ENCODE peak calls at places on chromosomes 16 and 17, in six cellular contexts. R is cardiac muscle cell, U is fibroblast of lung, O is body of pancreas, P is esophagus muscularis mucosa, Z is kidney epithelial cell. L is an unnamed sample.

GRCh38 chr17:57940653-57941329 is 14.4 kb downstream of the CUEDC1 start:
- DNase-seq in R (no peak), U (no peak), O (peak; percentile 38), P (no peak), Z (no peak), L (peak; percentile 71)

GRCh38 chr17:75048396-75048933 is 1.4 kb downstream of the KCTD2 start:
- DNase-seq in R (no peak), U (peak; percentile 38), O (peak; percentile 72), P (no peak), Z (no peak), L (no peak)

GRCh38 chr16:84513111-84514065 is 8.9 kb upstream of the MEAK7 start:
- DNase-seq in R (no peak), U (peak; percentile 96), O (no peak), P (no peak), Z (no peak), L (peak; percentile 55)

GRCh38 chr17:44084131-44084538 is 13.6 kb downstream of the G6PC3 start:
- DNase-seq in R (no peak), U (no peak), O (peak; percentile 31), P (no peak), Z (no peak), L (no peak)

GRCh38 chr17:41338961-41339485 is 11.6 kb downstream of the KRT33A start:
- DNase-seq in R (no peak), U (no peak), O (no peak), P (peak; percentile 84), Z (no peak), L (no peak)

GRCh38 chr17:82893779-82894178 is 54.0 kb upstream of the ZNF750 start:
- DNase-seq in R (no peak), U (no peak), O (no peak), P (no peak), Z (no peak), L (no peak)

GRCh38 chr16:80166082-80166481 is 374.7 kb upstream of the DYNLRB2 start:
- DNase-seq in R (no peak), U (no peak), O (no peak), P (no peak), Z (no peak), L (no peak)

GRCh38 chr17:9291912-9292562 is 270.7 kb downstream of the NTN1 start:
- DNase-seq in R (peak; percentile 45), U (peak; percentile 16), O (peak; percentile 60), P (no peak), Z (no peak), L (no peak)

GRCh38 chr16:61289141-61289540 is 747.1 kb downstream of the CDH8 start:
- DNase-seq in R (no peak), U (no peak), O (no peak), P (no peak), Z (no peak), L (no peak)

GRCh38 chr16:84976644-84977400 is 34.5 kb downstream of the ZDHHC7 start:
- DNase-seq in R (no peak), U (no peak), O (peak; percentile 64), P (no peak), Z (no peak), L (no peak)

GRCh38 chr16:58413359-58413758 is 21.1 kb downstream of the GINS3 start:
- DNase-seq in R (no peak), U (no peak), O (no peak), P (no peak), Z (no peak), L (no peak)

GRCh38 chr16:19218581-19218980 is 50.5 kb downstream of the SYT17 start:
- DNase-seq in R (no peak), U (no peak), O (no peak), P (no peak), Z (no peak), L (no peak)

GRCh38 chr16:3890091-3890490 is 9.6 kb upstream of the CREBBP start:
- DNase-seq in R (no peak), U (no peak), O (no peak), P (no peak), Z (no peak), L (no peak)

GRCh38 chr16:3857189-3858013 is 23.1 kb downstream of the CREBBP start:
- DNase-seq in R (no peak), U (peak; percentile 36), O (no peak), P (no peak), Z (no peak), L (no peak)

GRCh38 chr17:17819561-17819995 is 17.2 kb downstream of the SREBF1 start:
- DNase-seq in R (no peak), U (peak; percentile 89), O (peak; percentile 70), P (no peak), Z (peak; percentile 81), L (peak; percentile 95)

GRCh38 chr17:17816831-17817551 is 19.8 kb downstream of the SREBF1 start:
- DNase-seq in R (no peak), U (no peak), O (no peak), P (no peak), Z (no peak), L (no peak)

GRCh38 chr17:17819111-17819510 is 17.7 kb downstream of the SREBF1 start:
- DNase-seq in R (no peak), U (no peak), O (no peak), P (no peak), Z (no peak), L (no peak)

GRCh38 chr17:17817552-17817947 is 19.2 kb downstream of the SREBF1 start:
- DNase-seq in R (no peak), U (no peak), O (no peak), P (no peak), Z (no peak), L (no peak)

GRCh38 chr17:17818088-17818526 is 18.7 kb downstream of the SREBF1 start:
- DNase-seq in R (peak; percentile 60), U (peak; percentile 36), O (no peak), P (no peak), Z (no peak), L (no peak)
- H3K36me3 ChIP-seq in R (no peaks in the 10 kb centered on the region), U (peaks cover 42% of the 10 kb centered on the region), O (no peaks in the 10 kb centered on the region), P (peaks cover 45% of the 10 kb centered on the region), Z (peaks cover 7% of the 10 kb centered on the region), L (peaks cover 47% of the 10 kb centered on the region)

GRCh38 chr17:17241656-17242055 is 4.7 kb upstream of the FLCN start:
- DNase-seq in R (no peak), U (no peak), O (no peak), P (no peak), Z (no peak), L (no peak)
- H3K36me3 ChIP-seq in R (peaks cover 9% of the 10 kb centered on the region), U (no peaks in the 10 kb centered on the region), O (no peaks in the 10 kb centered on the region), P (peaks cover 14% of the 10 kb centered on the region), Z (no peaks in the 10 kb centered on the region), L (peaks cover 9% of the 10 kb centered on the region)

DNA sequence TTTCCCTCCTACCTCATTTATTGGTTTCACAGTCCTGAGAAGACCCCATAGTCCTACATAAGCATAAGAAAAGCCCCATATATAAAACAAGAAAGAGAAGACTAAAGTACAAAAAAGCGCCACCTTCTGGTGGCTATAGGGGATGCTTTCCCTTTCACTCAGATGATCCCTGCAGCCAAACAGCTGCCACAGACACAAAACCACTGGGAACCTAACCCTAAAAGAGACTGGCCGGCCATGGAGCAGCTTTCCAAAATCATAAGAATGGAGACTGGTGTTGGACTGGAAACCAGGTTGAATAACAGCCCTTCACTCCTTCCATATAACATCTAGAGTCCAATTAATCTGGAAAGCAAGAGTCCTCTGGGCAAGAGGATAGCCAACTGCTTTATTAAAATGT is 11.4 kb downstream of the DYNC1LI2 start:
- DNase-seq in R (peak; percentile 67), U (no peak), O (peak; percentile 47), P (no peak), Z (no peak), L (no peak)
- H3K36me3 ChIP-seq in R (peaks cover 56% of the 10 kb centered on the region), U (peaks cover 18% of the 10 kb centered on the region), O (peaks cover 9% of the 10 kb centered on the region), P (peaks cover 76% of the 10 kb centered on the region), Z (peaks cover 3% of the 10 kb centered on the region), L (peaks cover 21% of the 10 kb centered on the region)

GRCh38 chr16:30079480-30079879 is 3.7 kb downstream of the PPP4C start:
- DNase-seq in R (no peak), U (no peak), O (no peak), P (no peak), Z (no peak), L (no peak)

GRCh38 chr16:30078744-30079143 is 3.0 kb downstream of the PPP4C start:
- DNase-seq in R (no peak), U (no peak), O (no peak), P (no peak), Z (no peak), L (no peak)

GRCh38 chr16:30077656-30078055 is 1.9 kb downstream of the PPP4C start:
- DNase-seq in R (no peak), U (peak; percentile 34), O (no peak), P (no peak), Z (no peak), L (no peak)

GRCh38 chr16:30076276-30076791 is 540 bp downstream of the PPP4C start:
- DNase-seq in R (peak; percentile 23), U (no peak), O (no peak), P (no peak), Z (no peak), L (no peak)

GRCh38 chr16:30075503-30076275 is at the start of gene PPP4C:
- DNase-seq in R (peak; percentile 96), U (peak; percentile 88), O (peak; percentile 93), P (peak; percentile 98), Z (peak; percentile 35), L (peak; percentile 84)
- H3K36me3 ChIP-seq in R (peaks cover 24% of the 10 kb centered on the region), U (peaks cover 25% of the 10 kb centered on the region), O (no peaks in the 10 kb centered on the region), P (peaks cover 69% of the 10 kb centered on the region), Z (peaks cover 2% of the 10 kb centered on the region), L (peaks cover 43% of the 10 kb centered on the region)

GRCh38 chr16:30745082-30745481 is 3.1 kb upstream of the PHKG2 start:
- DNase-seq in R (no peak), U (no peak), O (no peak), P (no peak), Z (no peak), L (no peak)
- H3K36me3 ChIP-seq in R (peaks cover 14% of the 10 kb centered on the region), U (peaks cover 11% of the 10 kb centered on the region), O (peaks cover 7% of the 10 kb centered on the region), P (peaks cover 31% of the 10 kb centered on the region), Z (no peaks in the 10 kb centered on the region), L (peaks cover 37% of the 10 kb centered on the region)

DNA sequence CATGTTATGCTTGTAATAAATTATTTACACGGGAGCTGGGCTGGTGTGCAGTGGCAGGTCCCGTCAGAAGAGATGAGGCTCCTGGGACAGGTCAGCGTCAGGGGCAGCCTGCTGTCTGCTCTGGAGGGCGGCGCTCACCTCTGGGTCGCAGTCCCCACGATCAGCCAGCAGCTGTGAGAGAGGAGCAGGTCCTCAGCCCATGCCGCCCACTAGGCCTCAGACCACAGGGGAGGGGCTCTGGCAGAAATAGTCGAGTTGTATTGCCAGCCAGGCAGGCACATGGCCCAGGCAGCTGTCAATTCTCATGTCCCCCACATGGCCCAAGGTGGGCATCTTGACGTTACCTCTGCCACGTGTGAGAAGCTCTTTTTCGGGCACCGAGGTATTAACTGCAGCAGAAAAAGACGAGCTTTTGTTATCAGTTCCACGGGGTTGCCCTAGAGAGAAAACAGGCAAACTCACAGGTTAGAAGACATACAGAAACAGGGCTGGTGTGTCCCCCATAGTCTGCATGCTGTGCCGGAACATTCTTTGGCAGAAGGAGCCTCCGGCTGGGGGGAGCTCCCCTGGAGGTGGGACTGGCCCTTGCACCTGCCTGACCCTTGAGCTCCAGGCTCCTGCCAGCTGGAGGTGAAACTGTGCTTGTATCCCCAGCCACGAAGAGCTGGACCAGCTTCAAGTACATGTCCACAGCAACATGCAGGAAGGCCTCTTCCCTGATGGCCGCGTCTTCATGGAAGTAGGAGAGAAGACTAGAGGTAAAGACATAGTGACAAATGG is 17.4 kb downstream of the ZNF276 start:
- DNase-seq in R (no peak), U (no peak), O (no peak), P (no peak), Z (no peak), L (no peak)
- H3K36me3 ChIP-seq in R (peaks cover 45% of the 10 kb centered on the region), U (peaks cover 27% of the 10 kb centered on the region), O (peaks cover 7% of the 10 kb centered on the region), P (peaks cover 82% of the 10 kb centered on the region), Z (peaks cover 2% of the 10 kb centered on the region), L (peaks cover 12% of the 10 kb centered on the region)

GRCh38 chr17:43003542-43004172 is 2.9 kb upstream of the IFI35 start:
- DNase-seq in R (no peak), U (peak; percentile 75), O (peak; percentile 45), P (no peak), Z (no peak), L (peak; percentile 46)
- H3K36me3 ChIP-seq in R (peaks cover 30% of the 10 kb centered on the region), U (peaks cover 16% of the 10 kb centered on the region), O (no peaks in the 10 kb centered on the region), P (peaks cover 57% of the 10 kb centered on the region), Z (peaks cover 2% of the 10 kb centered on the region), L (peaks cover 49% of the 10 kb centered on the region)

L was measured in PC-9.